ENCODE peak calls at places on chromosomes 5 and 9, in five cellular contexts. K is kidney epithelial cell, S is SK-N-SH, L is colonic mucosa, H is suprapubic skin. G is an unnamed sample.
A peak's percentile ranks its signal among the peaks of the same experiment; 100 is the strongest.

GRCh38 chr5:1801954-1802295 is 718 bp downstream of the NDUFS6 start:
- DNase-seq in K (no peak), S (peak; percentile 40), L (peak; percentile 37), H (no peak), G (no peak)

GRCh38 chr5:178249191-178249989 is 16.8 kb upstream of the PHYKPL start:
- DNase-seq in K (no peak), S (no peak), L (no peak), H (no peak), G (no peak)

GRCh38 chr5:31663519-31663918 is 24.6 kb downstream of the PDZD2 start:
- DNase-seq in K (no peak), S (no peak), L (no peak), H (no peak), G (no peak)

GRCh38 chr5:53002491-53002890 is 13.3 kb downstream of the ITGA2 start:
- DNase-seq in K (no peak), S (no peak), L (no peak), H (no peak), G (no peak)

GRCh38 chr5:173395933-173396308 is 67.7 kb upstream of the STC2 start:
- DNase-seq in K (no peak), S (no peak), L (no peak), H (no peak), G (no peak)

GRCh38 chr5:40017151-40017550 is 592.4 kb upstream of the DAB2 start:
- DNase-seq in K (no peak), S (no peak), L (no peak), H (no peak), G (no peak)

GRCh38 chr9:469672-470040 is 255.0 kb downstream of the DOCK8 start:
- DNase-seq in K (no peak), S (no peak), L (peak; percentile 45), H (no peak), G (no peak)

GRCh38 chr9:137176302-137177182 is 4.7 kb upstream of the TMEM210 start:
- DNase-seq in K (no peak), S (no peak), L (peak; percentile 51), H (no peak), G (no peak)

GRCh38 chr5:167296056-167296455 is 995.4 kb upstream of the WWC1 start:
- DNase-seq in K (no peak), S (no peak), L (no peak), H (no peak), G (no peak)

GRCh38 chr9:81420024-81420423 is 269.3 kb downstream of the TLE1 start:
- DNase-seq in K (no peak), S (no peak), L (no peak), H (no peak), G (no peak)

GRCh38 chr9:121744002-121744686 is 92.7 kb downstream of the DAB2IP start:
- DNase-seq in K (no peak), S (peak; percentile 68), L (peak; percentile 80), H (no peak), G (no peak)

GRCh38 chr5:42462089-42462488 is 38.9 kb downstream of the GHR start:
- DNase-seq in K (no peak), S (no peak), L (no peak), H (no peak), G (no peak)

GRCh38 chr9:69317894-69318293 is 7.1 kb upstream of the ENTREP1 start:
- DNase-seq in K (no peak), S (no peak), L (no peak), H (no peak), G (no peak)

GRCh38 chr5:148979104-148979723 is 83.6 kb downstream of the SH3TC2 start:
- DNase-seq in K (no peak), S (no peak), L (no peak), H (peak; percentile 81), G (no peak)

GRCh38 chr9:79469164-79469563 is 102.6 kb upstream of the TLE4 start:
- DNase-seq in K (no peak), S (no peak), L (no peak), H (no peak), G (no peak)

GRCh38 chr5:38149815-38150195 is 108.6 kb upstream of the EGFLAM start:
- DNase-seq in K (no peak), S (no peak), L (no peak), H (no peak), G (no peak)

GRCh38 chr9:127783111-127783621 is 2.7 kb upstream of the CDK9 start:
- DNase-seq in K (no peak), S (no peak), L (peak; percentile 58), H (peak; percentile 89), G (no peak)

GRCh38 chr9:5315187-5315923 is 10.8 kb upstream of the RLN2 start:
- DNase-seq in K (no peak), S (no peak), L (no peak), H (no peak), G (no peak)

GRCh38 chr9:5326187-5326586 is 13.5 kb downstream of the RLN1 start:
- DNase-seq in K (no peak), S (no peak), L (no peak), H (no peak), G (no peak)

GRCh38 chr9:5326893-5327548 is 12.7 kb downstream of the RLN1 start:
- DNase-seq in K (no peak), S (no peak), L (peak; percentile 21), H (no peak), G (no peak)

DNA sequence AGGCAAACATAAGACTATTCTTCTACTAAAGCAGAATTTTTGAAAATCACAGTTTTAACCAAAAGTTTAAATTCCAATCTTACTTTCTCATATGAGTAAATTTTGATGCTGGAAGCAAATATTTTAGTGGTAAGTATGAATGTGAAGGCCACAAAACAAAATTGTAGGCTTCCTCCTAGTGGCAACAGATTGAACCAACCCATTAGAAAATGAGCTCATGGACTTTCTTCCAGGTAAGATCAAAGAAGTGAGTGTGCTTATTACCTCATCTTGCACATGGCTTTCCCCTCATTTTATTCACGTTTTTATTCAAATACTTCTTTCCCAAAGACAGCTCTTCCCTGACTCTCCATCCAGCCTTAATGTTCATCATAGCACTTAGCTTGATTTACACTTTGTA is 16.5 kb upstream of the RLN2 start:
- DNase-seq in K (no peak), S (no peak), L (no peak), H (no peak), G (no peak)
- TF ChIP-seq CTCF in K (no peak), S (no peak), L (no peak), H (no peak), G (peak; percentile 27)

GRCh38 chr9:99162759-99163364 is 57.9 kb downstream of the TGFBR1 start:
- DNase-seq in K (no peak), S (peak; percentile 45), L (no peak), H (no peak), G (no peak)
- TF ChIP-seq CTCF in K (peak; percentile 55), S (peak; percentile 81), L (peak; percentile 32), H (peak; percentile 21), G (peak; percentile 85)

GRCh38 chr5:142167458-142167857 is 58.9 kb downstream of the NDFIP1 start:
- DNase-seq in K (no peak), S (no peak), L (no peak), H (no peak), G (no peak)
- TF ChIP-seq CTCF in K (no peak), S (peak; percentile 24), L (no peak), H (no peak), G (peak; percentile 36)

GRCh38 chr5:110727025-110727314 is 499 bp upstream of the TMEM232 start:
- DNase-seq in K (no peak), S (no peak), L (no peak), H (no peak), G (no peak)
- TF ChIP-seq CTCF in K (no peak), S (peak; percentile 15), L (no peak), H (no peak), G (peak; percentile 49)

GRCh38 chr5:4700082-4700481 is 440.0 kb upstream of the ADAMTS16 start:
- DNase-seq in K (peak; percentile 18), S (peak; percentile 8), L (no peak), H (no peak), G (peak; percentile 78)
- TF ChIP-seq CTCF in K (peak; percentile 68), S (peak; percentile 88), L (no peak), H (peak; percentile 55), G (peak; percentile 94)

GRCh38 chr9:34652608-34653007 is 623 bp downstream of the IL11RA start:
- DNase-seq in K (no peak), S (no peak), L (no peak), H (no peak), G (no peak)

GRCh38 chr9:34653131-34653530 is 1.1 kb downstream of the IL11RA start:
- DNase-seq in K (no peak), S (peak; percentile 48), L (no peak), H (no peak), G (no peak)

GRCh38 chr9:34651286-34651685 is 699 bp upstream of the IL11RA start:
- DNase-seq in K (no peak), S (no peak), L (peak; percentile 70), H (no peak), G (no peak)

GRCh38 chr9:34650816-34651215 is 1.2 kb upstream of the IL11RA start:
- DNase-seq in K (no peak), S (peak; percentile 88), L (no peak), H (no peak), G (no peak)

GRCh38 chr9:34651876-34652602 is at the start of gene IL11RA:
- DNase-seq in K (no peak), S (no peak), L (peak; percentile 93), H (peak; percentile 94), G (peak; percentile 77)
- TF ChIP-seq CTCF in K (no peak), S (no peak), L (no peak), H (no peak), G (no peak)

GRCh38 chr5:140076142-140076541 is 33.0 kb upstream of the NRG2 start:
- DNase-seq in K (no peak), S (no peak), L (no peak), H (no peak), G (no peak)

GRCh38 chr5:140072812-140073211 is 29.7 kb upstream of the NRG2 start:
- DNase-seq in K (no peak), S (no peak), L (no peak), H (no peak), G (no peak)

GRCh38 chr5:140073296-140073695 is 30.2 kb upstream of the NRG2 start:
- DNase-seq in K (no peak), S (peak; percentile 32), L (no peak), H (no peak), G (no peak)

GRCh38 chr5:140076788-140077187 is 33.7 kb upstream of the NRG2 start:
- DNase-seq in K (no peak), S (no peak), L (no peak), H (no peak), G (no peak)

GRCh38 chr5:140075371-140075770 is 32.3 kb upstream of the NRG2 start:
- DNase-seq in K (no peak), S (peak; percentile 11), L (no peak), H (no peak), G (no peak)
- TF ChIP-seq CTCF in K (peak; percentile 13), S (peak; percentile 58), L (no peak), H (peak; percentile 7), G (peak; percentile 27)

GRCh38 chr5:74766348-74766886 is 500 bp downstream of the GFM2 start:
- DNase-seq in K (no peak), S (peak; percentile 63), L (peak; percentile 24), H (no peak), G (no peak)
- TF ChIP-seq CTCF in K (peak; percentile 39), S (peak; percentile 66), L (peak; percentile 20), H (peak; percentile 36), G (peak; percentile 72)

DNA sequence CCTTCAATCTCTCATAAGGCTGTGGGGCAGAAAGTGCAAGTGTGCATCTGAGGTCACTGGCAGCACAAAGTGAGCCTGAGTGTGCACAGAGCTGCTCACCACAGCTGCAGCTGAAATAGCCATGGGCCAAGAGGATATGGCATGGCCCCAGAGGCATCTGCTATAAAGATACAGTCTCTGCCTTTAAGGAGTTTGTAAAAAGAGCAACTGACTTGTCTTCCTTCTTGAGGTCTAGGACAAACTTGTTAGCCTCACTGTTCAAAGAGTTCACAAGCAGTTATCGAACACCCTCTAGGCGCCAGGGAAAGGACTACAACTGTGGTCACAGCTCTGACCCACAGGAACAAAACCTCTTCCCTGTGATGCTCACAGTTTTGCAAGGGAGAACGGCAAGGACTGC is 190.0 kb upstream of the TRIM32 start:
- DNase-seq in K (no peak), S (no peak), L (no peak), H (no peak), G (no peak)
- TF ChIP-seq CTCF in K (no peak), S (no peak), L (no peak), H (no peak), G (peak; percentile 34)